ENCODE peak calls at places on chromosomes 12 and 14, in five cellular contexts. V, Z, T, J and H are unnamed samples.

GRCh38 chr12:31323466-31324115 is 2.4 kb downstream of the SINHCAF start:
- DNase-seq in Z (no peak), T (peak), V (no peak), J (no peak), H (no peak)

GRCh38 chr14:59438148-59438766 is 26.9 kb downstream of the GPR135 start:
- DNase-seq in J (no peak), Z (no peak), T (no peak), V (no peak), H (no peak)

GRCh38 chr12:53231859-53232640 is at the start of gene RARG:
- DNase-seq in T (peak), V (no peak), Z (peak), J (no peak), H (no peak)

GRCh38 chr12:131223791-131224567 is 270.3 kb downstream of the ADGRD1 start:
- DNase-seq in T (peak), Z (peak), J (peak), V (no peak), H (no peak)

GRCh38 chr14:89117017-89117416 is 292.6 kb downstream of the TTC8 start:
- DNase-seq in J (no peak), V (no peak), Z (no peak), T (no peak), H (no peak)

GRCh38 chr14:73576391-73576790 is 7.4 kb downstream of the ACOT2 start:
- DNase-seq in Z (no peak), J (no peak), T (no peak), V (no peak), H (no peak)

GRCh38 chr12:12399161-12399560 is 42.3 kb downstream of the BORCS5 start:
- DNase-seq in V (no peak), T (no peak), Z (no peak), J (no peak), H (no peak)

GRCh38 chr12:210277-211141 is 3.4 kb downstream of the SLC6A12 start:
- DNase-seq in J (no peak), Z (no peak), T (no peak), V (no peak), H (peak)

GRCh38 chr14:90503582-90503981 is 106.8 kb downstream of the CALM1 start:
- DNase-seq in Z (peak), J (no peak), T (no peak), V (no peak), H (no peak)

GRCh38 chr14:96151242-96151641 is 53.4 kb upstream of the BDKRB2 start:
- DNase-seq in T (no peak), V (no peak), Z (no peak), J (no peak), H (no peak)

GRCh38 chr12:21801522-21802288 is 27.2 kb upstream of the KCNJ8 start:
- DNase-seq in J (no peak), Z (no peak), T (no peak), V (no peak), H (no peak)

GRCh38 chr12:22310712-22311111 is 23.8 kb downstream of the ST8SIA1 start:
- DNase-seq in Z (no peak), T (no peak), J (no peak), V (no peak), H (no peak)

GRCh38 chr12:21413369-21414277 is 23.8 kb upstream of the PYROXD1 start:
- DNase-seq in T (peak), V (no peak), Z (no peak), J (no peak), H (peak)

GRCh38 chr12:132153501-132154340 is 9.5 kb downstream of the NOC4L start:
- DNase-seq in V (peak), T (peak), Z (peak), J (peak), H (peak)

GRCh38 chr12:121537814-121538698 is 42.8 kb downstream of the KDM2B start:
- DNase-seq in T (no peak), Z (peak), V (no peak), J (no peak), H (no peak)

GRCh38 chr12:114678718-114679117 is 5.3 kb downstream of the TBX3 start:
- DNase-seq in V (no peak), T (no peak), Z (no peak), J (no peak), H (no peak)

GRCh38 chr14:77154421-77154820 is 12.8 kb upstream of the ZDHHC22 start:
- DNase-seq in J (no peak), V (no peak), T (no peak), Z (no peak), H (no peak)

GRCh38 chr12:95767703-95768102 is 22.9 kb downstream of the NTN4 start:
- DNase-seq in J (no peak), V (no peak), Z (no peak), T (no peak), H (no peak)

GRCh38 chr14:70907996-70908917 is 998 bp downstream of the PCNX1 start:
- DNase-seq in V (no peak), J (peak), T (peak), Z (peak), H (peak)

GRCh38 chr14:70904376-70904775 is 2.9 kb upstream of the PCNX1 start:
- DNase-seq in Z (no peak), T (no peak), V (no peak), J (no peak), H (no peak)

GRCh38 chr14:70907172-70907995 is at the start of gene PCNX1:
- DNase-seq in T (peak), Z (peak), V (no peak), J (peak), H (peak)

GRCh38 chr14:70906785-70907171 is 481 bp upstream of the PCNX1 start:
- DNase-seq in V (no peak), J (no peak), Z (no peak), T (no peak), H (no peak)

GRCh38 chr14:70905316-70905715 is 1.9 kb upstream of the PCNX1 start:
- DNase-seq in V (no peak), J (no peak), T (no peak), Z (no peak), H (no peak)
- TF ChIP-seq CHD2 in V (no peak), J (no peak), T (no peak), Z (no peak), H (no peak)

DNA sequence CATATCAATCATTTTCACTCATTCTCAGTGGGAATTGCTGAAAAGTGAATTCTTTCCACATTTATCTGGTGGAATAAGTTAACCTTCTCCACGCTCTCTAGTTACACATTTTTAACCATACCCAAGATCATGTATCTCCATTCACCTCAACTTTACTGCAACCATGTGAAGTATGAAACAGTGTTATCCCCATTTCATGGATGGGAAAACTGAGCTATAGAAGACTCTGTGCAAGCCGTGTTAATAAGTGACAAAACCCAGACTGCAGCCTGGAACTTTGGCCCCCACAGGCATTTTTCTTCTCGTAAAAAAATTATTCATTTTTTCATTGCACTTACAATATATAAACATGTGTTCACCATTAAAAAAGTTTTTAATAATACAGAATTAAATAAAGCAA is 82.4 kb upstream of the CCND2 start:
- DNase-seq in T (no peak), Z (no peak), V (no peak), J (no peak), H (no peak)
- H3K9ac ChIP-seq in T (no peak), Z (no peak), V (no peak), J (no peak), H (no peak)

GRCh38 chr14:39762576-39763401 is 330.6 kb upstream of the FBXO33 start:
- DNase-seq in J (no peak), Z (no peak), T (no peak), V (peak), H (peak)
- TF ChIP-seq CHD2 in J (no peak), Z (no peak), T (no peak), V (no peak), H (no peak)

DNA sequence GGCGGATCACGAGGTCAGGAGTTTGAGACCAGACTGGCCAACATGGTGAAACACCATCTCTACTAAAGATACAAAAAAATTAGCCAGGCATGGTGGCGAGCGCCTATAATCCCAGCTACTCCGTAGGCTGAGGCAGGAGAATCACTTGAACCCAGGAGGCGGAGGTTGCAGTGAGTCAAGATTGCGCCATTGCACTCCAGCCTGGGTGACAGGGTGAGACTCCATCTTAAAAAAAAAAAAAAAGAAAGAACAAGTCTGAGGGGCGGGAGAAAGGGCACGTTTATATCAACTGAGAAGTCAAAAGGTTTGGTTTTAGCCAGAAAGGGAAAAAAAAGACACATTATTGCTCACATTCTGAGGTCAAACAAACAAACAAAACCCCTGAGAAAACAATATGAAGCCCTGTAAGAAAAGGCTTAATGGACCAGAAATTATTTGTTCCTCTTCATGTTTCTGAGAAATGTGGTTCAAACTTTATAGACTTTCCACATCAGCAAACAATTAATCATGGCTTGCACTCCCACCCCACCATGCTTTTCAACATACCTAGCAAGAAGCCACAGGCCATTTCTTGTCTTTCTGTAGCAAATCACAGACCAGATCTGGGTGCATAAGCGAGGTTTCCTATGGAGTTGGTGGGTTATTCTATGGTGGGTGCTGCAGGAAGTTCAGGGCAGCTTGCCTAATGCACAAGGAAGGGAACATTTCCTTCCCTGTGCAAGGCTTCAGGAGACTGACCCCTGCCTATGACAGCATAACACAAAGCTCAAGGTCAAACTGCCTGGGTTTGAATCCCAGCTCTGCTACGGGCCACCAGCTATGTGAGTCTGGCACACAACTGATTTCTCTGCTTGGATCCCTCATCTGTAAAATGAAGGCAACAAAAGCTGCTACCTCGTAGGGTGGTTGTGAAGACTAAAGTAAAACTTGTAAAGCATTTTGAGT is 80.2 kb downstream of the SSPN start:
- DNase-seq in J (no peak), V (no peak), T (no peak), Z (no peak), H (peak)
- H3K9ac ChIP-seq in J (no peak), V (no peak), T (no peak), Z (peak), H (no peak)

GRCh38 chr14:63342381-63342780 is 23.6 kb upstream of the GPHB5 start:
- DNase-seq in Z (no peak), V (no peak), T (no peak), J (no peak), H (no peak)

GRCh38 chr14:63344336-63344735 is 25.6 kb upstream of the GPHB5 start:
- DNase-seq in Z (no peak), V (no peak), J (no peak), T (no peak), H (no peak)

GRCh38 chr14:63345826-63346225 is 27.1 kb upstream of the GPHB5 start:
- DNase-seq in V (no peak), Z (no peak), J (no peak), T (no peak), H (no peak)

GRCh38 chr14:63343878-63344277 is 25.1 kb upstream of the GPHB5 start:
- DNase-seq in Z (no peak), T (no peak), V (no peak), J (no peak), H (no peak)
- TF ChIP-seq CHD2 in Z (no peak), T (no peak), V (no peak), J (no peak), H (no peak)

GRCh38 chr14:36021030-36021422 is 155.5 kb downstream of the PTCSC3 start:
- DNase-seq in V (peak), T (no peak), Z (no peak), J (no peak), H (no peak)
- H3K9ac ChIP-seq in V (no peak), T (no peak), Z (no peak), J (no peak), H (no peak)

DNA sequence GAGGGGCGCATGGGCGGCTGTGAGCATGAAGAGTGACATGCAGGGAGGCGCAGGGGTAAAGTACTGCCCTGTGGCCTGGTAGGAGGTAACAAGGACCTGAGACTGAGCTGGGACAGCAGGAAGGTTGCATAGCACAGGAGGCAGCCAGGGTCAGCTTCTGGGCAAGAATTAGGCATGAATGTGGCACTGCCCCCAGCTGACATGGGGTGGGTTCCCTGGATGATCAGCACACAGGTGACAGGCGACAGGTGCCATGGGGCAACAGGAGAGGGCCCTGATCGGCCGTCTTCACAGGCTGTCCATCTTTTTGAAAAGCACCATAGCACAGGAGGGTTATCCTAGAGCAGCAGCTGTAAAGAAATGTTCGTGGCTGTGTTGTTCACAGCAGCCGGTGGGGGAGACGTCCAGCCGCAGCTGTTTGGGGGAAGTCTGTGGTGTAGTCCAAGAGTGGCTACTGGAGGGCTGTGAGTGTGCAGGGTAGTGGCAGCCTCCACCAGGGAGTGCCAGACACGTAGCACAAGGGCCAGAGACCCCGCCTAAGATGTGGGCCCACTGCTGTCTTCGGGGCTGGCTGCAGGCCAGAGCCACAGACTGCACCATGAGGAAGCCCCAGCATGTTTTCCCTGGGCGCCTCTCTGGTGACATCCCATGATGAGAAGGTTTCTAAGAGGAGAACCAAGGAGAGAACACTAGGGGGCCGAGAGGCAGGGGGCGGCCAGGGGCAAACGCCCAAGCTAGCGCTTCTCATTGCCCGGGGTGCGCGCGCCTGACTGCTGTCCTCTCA is 8.4 kb downstream of the CLBA1 start:
- DNase-seq in V (no peak), Z (no peak), T (no peak), J (no peak), H (no peak)
- TF ChIP-seq CHD2 in V (no peak), Z (no peak), T (no peak), J (no peak), H (no peak)

GRCh38 chr12:57010627-57011224 is 4.4 kb upstream of the ZBTB39 start:
- DNase-seq in T (no peak), V (no peak), Z (no peak), J (no peak), H (no peak)
- H3K9ac ChIP-seq in T (no peak), V (no peak), Z (no peak), J (no peak), H (no peak)

DNA sequence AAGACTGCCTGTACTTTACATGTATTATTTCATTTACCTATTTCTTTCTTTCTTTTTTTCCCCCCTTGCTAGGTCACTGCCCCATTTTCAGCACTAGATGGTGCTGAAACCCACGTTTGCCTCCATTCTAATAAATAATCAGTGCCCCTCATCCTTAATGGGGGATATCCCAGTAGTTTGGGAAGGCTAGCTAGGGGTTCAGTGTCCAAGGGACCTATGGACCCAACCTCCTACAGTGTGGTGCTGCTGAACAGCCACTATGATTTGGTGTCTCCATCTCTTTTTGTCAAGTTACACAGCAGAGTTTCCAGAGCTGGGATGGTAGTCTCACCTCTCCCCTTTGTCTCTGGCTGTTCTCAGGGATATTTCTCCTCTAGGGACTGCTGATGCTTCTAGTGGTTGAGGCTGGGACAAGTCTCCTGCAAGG is 6.5 kb upstream of the HCFC2 start:
- DNase-seq in Z (peak), T (peak), J (no peak), V (no peak), H (no peak)
- TF ChIP-seq CHD2 in Z (no peak), T (no peak), J (no peak), V (no peak), H (no peak)

DNA sequence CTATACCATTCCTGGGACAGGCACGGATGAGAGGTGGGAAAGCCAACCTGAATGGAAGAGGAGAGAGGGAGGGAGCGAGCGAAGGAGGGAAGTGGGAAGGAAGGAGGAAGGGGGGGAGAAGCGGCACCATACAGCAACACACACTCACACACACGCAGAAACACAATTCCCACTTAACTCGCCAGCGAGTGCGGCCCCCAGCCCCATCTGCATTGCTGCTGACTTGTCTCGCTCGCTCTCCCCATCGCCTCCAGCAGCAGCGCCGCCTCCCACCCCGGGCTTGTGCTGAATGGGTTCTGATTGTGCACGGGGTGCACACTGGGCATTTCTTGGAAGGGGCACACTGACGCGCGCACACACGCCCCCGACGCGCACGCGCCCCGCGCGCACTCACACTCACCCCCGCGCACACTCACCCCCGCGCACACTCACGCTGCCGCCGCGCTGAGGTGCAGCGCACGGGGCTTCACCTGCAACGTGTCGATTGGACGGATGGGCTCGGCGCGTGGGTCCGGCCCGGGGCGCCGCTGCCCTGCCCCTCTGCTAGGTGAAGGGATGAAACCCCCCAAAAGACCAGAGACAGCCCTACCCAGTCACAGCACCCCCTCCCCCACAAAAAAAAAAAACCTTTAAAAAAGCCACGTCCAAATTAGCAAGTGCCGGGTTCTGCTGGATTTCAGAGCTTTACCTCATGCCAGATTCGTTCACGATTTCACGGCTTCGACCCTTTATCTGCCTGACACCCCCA is 680 bp downstream of the GRIN2B start:
- DNase-seq in J (no peak), V (no peak), T (no peak), Z (peak), H (no peak)
- H3K9ac ChIP-seq in J (no peak), V (no peak), T (no peak), Z (no peak), H (no peak)